ENCODE peak calls at places on chromosomes 7 and 10, in seven cellular contexts. One of them, this sample, is unnamed.
A peak's percentile ranks its signal among the peaks of the same experiment; 100 is the strongest.

GRCh38 chr7:21912931-21913780 is 32.5 kb downstream of the CDCA7L start:
- DNase-seq in pancreas: no peak
- DNase-seq in GM23338: no peak
- DNase-seq in HCT116: no peak
- DNase-seq in WTC11: no peak
- DNase-seq in BJ: no peak
- DNase-seq in nephron progenitor cell: no peak
- DNase-seq in this sample: no peak

GRCh38 chr7:138243430-138243829 is 167.2 kb downstream of the AKR1D1 start:
- DNase-seq in HCT116: no peak
- DNase-seq in pancreas: no peak
- DNase-seq in BJ: no peak
- DNase-seq in nephron progenitor cell: peak; percentile 13
- DNase-seq in GM23338: peak; percentile 98
- DNase-seq in WTC11: peak; percentile 70
- DNase-seq in this sample: no peak

GRCh38 chr7:123749537-123749857 is 694 bp upstream of the WASL start:
- DNase-seq in pancreas: no peak
- DNase-seq in GM23338: no peak
- DNase-seq in nephron progenitor cell: no peak
- DNase-seq in HCT116: peak; percentile 55
- DNase-seq in BJ: no peak
- DNase-seq in WTC11: no peak
- DNase-seq in this sample: no peak

GRCh38 chr10:116889066-116889465 is 39.8 kb downstream of the ENO4 start:
- DNase-seq in GM23338: no peak
- DNase-seq in pancreas: no peak
- DNase-seq in BJ: no peak
- DNase-seq in WTC11: no peak
- DNase-seq in nephron progenitor cell: no peak
- DNase-seq in HCT116: no peak
- DNase-seq in this sample: no peak

GRCh38 chr10:98033515-98033914 is 3.1 kb upstream of the CRTAC1 start:
- DNase-seq in WTC11: no peak
- DNase-seq in GM23338: no peak
- DNase-seq in BJ: no peak
- DNase-seq in HCT116: no peak
- DNase-seq in nephron progenitor cell: no peak
- DNase-seq in pancreas: no peak
- DNase-seq in this sample: no peak

GRCh38 chr10:50594012-50594411 is 29.7 kb downstream of the SGMS1 start:
- DNase-seq in pancreas: no peak
- DNase-seq in nephron progenitor cell: no peak
- DNase-seq in GM23338: no peak
- DNase-seq in HCT116: no peak
- DNase-seq in BJ: peak; percentile 57
- DNase-seq in WTC11: no peak
- DNase-seq in this sample: no peak

GRCh38 chr10:131849591-131850489 is 51.0 kb upstream of the PPP2R2D start:
- DNase-seq in GM23338: no peak
- DNase-seq in WTC11: no peak
- DNase-seq in nephron progenitor cell: no peak
- DNase-seq in BJ: no peak
- DNase-seq in HCT116: no peak
- DNase-seq in pancreas: peak; percentile 50
- DNase-seq in this sample: peak; percentile 27

GRCh38 chr10:111249925-111250324 is 173.1 kb downstream of the ADRA2A start:
- DNase-seq in GM23338: no peak
- DNase-seq in BJ: no peak
- DNase-seq in nephron progenitor cell: no peak
- DNase-seq in HCT116: no peak
- DNase-seq in WTC11: no peak
- DNase-seq in pancreas: no peak
- DNase-seq in this sample: no peak

GRCh38 chr7:94315011-94315410 is 79.7 kb upstream of the COL1A2 start:
- DNase-seq in pancreas: no peak
- DNase-seq in BJ: no peak
- DNase-seq in HCT116: no peak
- DNase-seq in GM23338: no peak
- DNase-seq in nephron progenitor cell: no peak
- DNase-seq in WTC11: no peak
- DNase-seq in this sample: no peak

GRCh38 chr7:585873-586272 is 66.2 kb upstream of the PDGFA start:
- DNase-seq in HCT116: no peak
- DNase-seq in pancreas: no peak
- DNase-seq in nephron progenitor cell: no peak
- DNase-seq in GM23338: no peak
- DNase-seq in BJ: no peak
- DNase-seq in WTC11: no peak
- DNase-seq in this sample: no peak

GRCh38 chr10:65570143-65571010 is 1355.5 kb upstream of the LRRTM3 start:
- DNase-seq in WTC11: peak; percentile 71
- DNase-seq in nephron progenitor cell: peak; percentile 78
- DNase-seq in pancreas: peak; percentile 65
- DNase-seq in HCT116: peak; percentile 72
- DNase-seq in BJ: no peak
- DNase-seq in GM23338: peak; percentile 87
- DNase-seq in this sample: peak; percentile 47

GRCh38 chr7:93043393-93043985 is 74.3 kb downstream of the SAMD9 start:
- DNase-seq in nephron progenitor cell: peak; percentile 74
- DNase-seq in HCT116: peak; percentile 32
- DNase-seq in WTC11: peak; percentile 67
- DNase-seq in pancreas: peak; percentile 51
- DNase-seq in GM23338: peak; percentile 76
- DNase-seq in BJ: peak; percentile 48
- DNase-seq in this sample: peak; percentile 47

GRCh38 chr7:73312831-73313520 is 4.3 kb upstream of the NSUN5 start:
- DNase-seq in BJ: no peak
- DNase-seq in HCT116: no peak
- DNase-seq in pancreas: no peak
- DNase-seq in nephron progenitor cell: no peak
- DNase-seq in WTC11: peak; percentile 11
- DNase-seq in GM23338: no peak
- DNase-seq in this sample: no peak

GRCh38 chr10:114458955-114459354 is 54.7 kb upstream of the AFAP1L2 start:
- DNase-seq in GM23338: peak; percentile 85
- DNase-seq in pancreas: peak; percentile 65
- DNase-seq in HCT116: peak; percentile 33
- DNase-seq in nephron progenitor cell: peak; percentile 57
- DNase-seq in WTC11: peak; percentile 78
- DNase-seq in BJ: no peak
- DNase-seq in this sample: no peak

GRCh38 chr10:4595920-4596319 is 230.1 kb upstream of the AKR1E2 start:
- DNase-seq in BJ: no peak
- DNase-seq in nephron progenitor cell: no peak
- DNase-seq in WTC11: no peak
- DNase-seq in HCT116: no peak
- DNase-seq in pancreas: no peak
- DNase-seq in GM23338: no peak
- DNase-seq in this sample: no peak

GRCh38 chr10:49592726-49593563 is 17.2 kb upstream of the SLC18A3 start:
- DNase-seq in WTC11: peak; percentile 83
- DNase-seq in BJ: no peak
- DNase-seq in GM23338: peak; percentile 90
- DNase-seq in nephron progenitor cell: peak; percentile 77
- DNase-seq in pancreas: peak; percentile 85
- DNase-seq in HCT116: peak; percentile 42
- DNase-seq in this sample: peak; percentile 76

GRCh38 chr7:15452670-15453069 is 109.1 kb downstream of the AGMO start:
- DNase-seq in WTC11: no peak
- DNase-seq in BJ: no peak
- DNase-seq in nephron progenitor cell: no peak
- DNase-seq in HCT116: no peak
- DNase-seq in GM23338: no peak
- DNase-seq in pancreas: no peak
- DNase-seq in this sample: no peak

GRCh38 chr7:15459018-15459621 is 102.7 kb downstream of the AGMO start:
- DNase-seq in BJ: no peak
- DNase-seq in WTC11: no peak
- DNase-seq in HCT116: no peak
- DNase-seq in nephron progenitor cell: no peak
- DNase-seq in GM23338: no peak
- DNase-seq in pancreas: no peak
- DNase-seq in this sample: no peak

GRCh38 chr7:15462721-15463389 is 99.0 kb downstream of the AGMO start:
- DNase-seq in nephron progenitor cell: no peak
- DNase-seq in BJ: no peak
- DNase-seq in GM23338: no peak
- DNase-seq in pancreas: no peak
- DNase-seq in HCT116: no peak
- DNase-seq in WTC11: no peak
- DNase-seq in this sample: no peak

GRCh38 chr7:15461576-15461975 is 100.2 kb downstream of the AGMO start:
- DNase-seq in pancreas: no peak
- DNase-seq in nephron progenitor cell: no peak
- DNase-seq in BJ: peak; percentile 86
- DNase-seq in HCT116: no peak
- DNase-seq in WTC11: no peak
- DNase-seq in GM23338: no peak
- DNase-seq in this sample: no peak

GRCh38 chr7:15457959-15458955 is 103.6 kb downstream of the AGMO start:
- DNase-seq in BJ: no peak
- DNase-seq in HCT116: no peak
- DNase-seq in pancreas: no peak
- DNase-seq in WTC11: no peak
- DNase-seq in nephron progenitor cell: no peak
- DNase-seq in GM23338: no peak
- DNase-seq in this sample: no peak
- TF ChIP-seq CTCF in BJ: no peak
- TF ChIP-seq CTCF in HCT116: no peak
- TF ChIP-seq CTCF in pancreas: no peak
- TF ChIP-seq CTCF in WTC11: no peak
- TF ChIP-seq CTCF in nephron progenitor cell: no peak
- TF ChIP-seq CTCF in GM23338: no peak
- TF ChIP-seq CTCF in this sample: no peak

GRCh38 chr7:134646425-134647305 is at the start of gene BPGM:
- DNase-seq in nephron progenitor cell: peak; percentile 96
- DNase-seq in HCT116: peak; percentile 100
- DNase-seq in WTC11: peak; percentile 97
- DNase-seq in pancreas: peak; percentile 93
- DNase-seq in BJ: peak; percentile 100
- DNase-seq in GM23338: peak; percentile 100
- DNase-seq in this sample: peak; percentile 95
- TF ChIP-seq CTCF in nephron progenitor cell: no peak
- TF ChIP-seq CTCF in HCT116: peak; percentile 39
- TF ChIP-seq CTCF in WTC11: no peak
- TF ChIP-seq CTCF in pancreas: no peak
- TF ChIP-seq CTCF in BJ: peak; percentile 37
- TF ChIP-seq CTCF in GM23338: peak; percentile 8
- TF ChIP-seq CTCF in this sample: no peak

DNA sequence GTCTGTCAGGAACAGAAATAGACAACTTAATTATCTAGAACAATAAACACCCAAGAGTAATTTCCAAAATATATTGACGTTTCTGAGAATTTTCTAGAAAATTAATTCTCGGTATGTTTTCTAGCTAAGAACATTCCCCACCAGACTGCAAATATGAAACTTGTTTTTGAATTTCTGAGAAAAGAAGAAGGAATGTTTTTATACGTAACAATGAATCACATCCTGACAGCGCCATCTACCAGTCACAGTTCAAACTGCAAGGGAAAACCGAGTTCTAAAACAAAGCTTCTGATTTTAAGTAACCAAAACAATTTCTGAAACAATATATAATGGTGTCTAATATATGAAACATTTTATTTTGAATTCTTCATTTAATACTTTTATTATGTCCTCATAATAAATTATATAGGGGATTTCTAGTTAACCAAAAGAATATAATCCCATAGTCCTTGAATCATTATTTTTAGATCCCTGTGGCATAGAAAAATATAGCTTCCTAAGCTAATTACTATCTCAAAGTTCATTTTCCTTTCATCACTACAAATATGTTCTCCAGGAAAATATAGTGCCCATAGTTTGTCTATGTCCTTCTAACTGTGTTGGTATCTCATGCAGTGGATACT is 34.5 kb upstream of the MEOX2 start:
- DNase-seq in pancreas: no peak
- DNase-seq in BJ: no peak
- DNase-seq in HCT116: peak; percentile 41
- DNase-seq in WTC11: peak; percentile 27
- DNase-seq in GM23338: peak; percentile 55
- DNase-seq in nephron progenitor cell: peak; percentile 27
- DNase-seq in this sample: no peak
- TF ChIP-seq CTCF in pancreas: peak; percentile 54
- TF ChIP-seq CTCF in BJ: peak; percentile 74
- TF ChIP-seq CTCF in HCT116: peak; percentile 82
- TF ChIP-seq CTCF in WTC11: peak; percentile 66
- TF ChIP-seq CTCF in GM23338: peak; percentile 94
- TF ChIP-seq CTCF in nephron progenitor cell: peak; percentile 71
- TF ChIP-seq CTCF in this sample: peak; percentile 67

GRCh38 chr7:120988591-120989299 is at the start of gene CPED1:
- DNase-seq in WTC11: peak; percentile 67
- DNase-seq in BJ: no peak
- DNase-seq in pancreas: peak; percentile 80
- DNase-seq in nephron progenitor cell: peak; percentile 81
- DNase-seq in GM23338: peak; percentile 71
- DNase-seq in HCT116: no peak
- DNase-seq in this sample: peak; percentile 30

GRCh38 chr7:120990468-120991118 is 2.1 kb downstream of the CPED1 start:
- DNase-seq in HCT116: no peak
- DNase-seq in pancreas: no peak
- DNase-seq in nephron progenitor cell: no peak
- DNase-seq in WTC11: no peak
- DNase-seq in BJ: no peak
- DNase-seq in GM23338: no peak
- DNase-seq in this sample: no peak

GRCh38 chr7:120991133-120991532 is 2.6 kb downstream of the CPED1 start:
- DNase-seq in nephron progenitor cell: no peak
- DNase-seq in WTC11: no peak
- DNase-seq in HCT116: no peak
- DNase-seq in pancreas: no peak
- DNase-seq in BJ: no peak
- DNase-seq in GM23338: no peak
- DNase-seq in this sample: no peak

GRCh38 chr7:120987683-120988590 is 574 bp upstream of the CPED1 start:
- DNase-seq in pancreas: peak; percentile 89
- DNase-seq in WTC11: peak; percentile 82
- DNase-seq in HCT116: peak; percentile 81
- DNase-seq in GM23338: peak; percentile 95
- DNase-seq in BJ: peak; percentile 70
- DNase-seq in nephron progenitor cell: peak; percentile 84
- DNase-seq in this sample: peak; percentile 85

DNA sequence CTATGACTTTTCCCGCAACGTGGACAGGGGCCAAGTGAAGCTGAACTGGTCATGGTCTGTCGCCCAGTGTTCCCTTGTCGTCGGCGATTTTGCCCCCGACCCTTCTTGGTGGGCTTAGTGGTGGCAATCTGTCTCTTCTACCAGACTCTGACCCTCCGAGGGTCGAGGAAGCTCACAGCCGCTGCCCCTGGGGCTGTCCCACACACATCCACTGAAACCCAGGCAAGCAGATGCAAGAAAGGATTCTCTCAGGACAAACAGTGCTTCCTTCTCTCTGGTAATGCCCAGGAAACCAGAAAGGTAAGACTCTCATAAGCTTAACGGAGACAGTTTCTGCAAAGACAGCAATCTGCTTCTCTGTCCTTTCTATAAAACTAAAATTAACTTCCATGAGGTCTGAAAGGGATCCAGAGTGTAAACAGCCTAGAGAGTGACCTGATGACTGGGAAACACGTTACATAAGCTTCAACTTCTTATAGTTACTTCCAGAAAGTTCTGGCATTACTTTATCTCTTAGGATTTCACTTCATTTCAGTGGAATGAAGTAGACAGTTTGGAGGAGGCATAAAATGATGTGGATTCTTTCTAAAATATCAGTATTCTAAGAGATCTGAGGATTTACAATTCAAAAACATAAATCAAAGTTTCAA is 1.2 kb downstream of the CPED1 start:
- DNase-seq in WTC11: no peak
- DNase-seq in pancreas: no peak
- DNase-seq in nephron progenitor cell: peak; percentile 12
- DNase-seq in GM23338: no peak
- DNase-seq in HCT116: no peak
- DNase-seq in BJ: no peak
- DNase-seq in this sample: no peak
- TF ChIP-seq CTCF in WTC11: no peak
- TF ChIP-seq CTCF in pancreas: no peak
- TF ChIP-seq CTCF in nephron progenitor cell: no peak
- TF ChIP-seq CTCF in GM23338: no peak
- TF ChIP-seq CTCF in HCT116: no peak
- TF ChIP-seq CTCF in BJ: no peak
- TF ChIP-seq CTCF in this sample: no peak

This sample was measured in mesothelial cell of epicardium.